ENCODE peak calls at places on chromosomes 5 and 9, in five cellular contexts. One of them, this sample, is unnamed.

GRCh38 chr9:131174681-131175239 is 49.4 kb downstream of the NUP214 start:
- DNase-seq in ascending aorta: no peak
- DNase-seq in brain microvascular endothelial cell: no peak
- DNase-seq in trophoblast cell: no peak
- DNase-seq in gastrocnemius medialis: no peak
- DNase-seq in this sample: no peak

GRCh38 chr9:95463145-95464060 is 53.4 kb downstream of the PTCH1 start:
- DNase-seq in brain microvascular endothelial cell: no peak
- DNase-seq in ascending aorta: no peak
- DNase-seq in gastrocnemius medialis: no peak
- DNase-seq in trophoblast cell: no peak
- DNase-seq in this sample: no peak

GRCh38 chr9:108184941-108185340 is 670.8 kb downstream of the ACTL7B start:
- DNase-seq in brain microvascular endothelial cell: peak; percentile 47
- DNase-seq in ascending aorta: peak; percentile 66
- DNase-seq in trophoblast cell: peak; percentile 72
- DNase-seq in gastrocnemius medialis: no peak
- DNase-seq in this sample: no peak

GRCh38 chr9:14347408-14348224 is 33.7 kb upstream of the NFIB start:
- DNase-seq in trophoblast cell: no peak
- DNase-seq in brain microvascular endothelial cell: peak; percentile 15
- DNase-seq in ascending aorta: no peak
- DNase-seq in gastrocnemius medialis: peak; percentile 64
- DNase-seq in this sample: peak; percentile 69

GRCh38 chr9:104810421-104811339 is 46.8 kb downstream of the NIPSNAP3B start:
- DNase-seq in ascending aorta: no peak
- DNase-seq in trophoblast cell: peak; percentile 20
- DNase-seq in brain microvascular endothelial cell: peak; percentile 9
- DNase-seq in gastrocnemius medialis: peak; percentile 93
- DNase-seq in this sample: no peak

GRCh38 chr5:73236541-73237128 is 63.6 kb downstream of the TMEM174 start:
- DNase-seq in trophoblast cell: no peak
- DNase-seq in ascending aorta: no peak
- DNase-seq in brain microvascular endothelial cell: no peak
- DNase-seq in gastrocnemius medialis: no peak
- DNase-seq in this sample: no peak

GRCh38 chr5:41503860-41504259 is 6.5 kb downstream of the PLCXD3 start:
- DNase-seq in gastrocnemius medialis: no peak
- DNase-seq in trophoblast cell: no peak
- DNase-seq in ascending aorta: no peak
- DNase-seq in brain microvascular endothelial cell: no peak
- DNase-seq in this sample: no peak

GRCh38 chr9:99108131-99108530 is 3.2 kb downstream of the TGFBR1 start:
- DNase-seq in ascending aorta: no peak
- DNase-seq in brain microvascular endothelial cell: no peak
- DNase-seq in trophoblast cell: no peak
- DNase-seq in gastrocnemius medialis: no peak
- DNase-seq in this sample: no peak

GRCh38 chr9:34380034-34380510 is 3.4 kb upstream of the MYORG start:
- DNase-seq in gastrocnemius medialis: no peak
- DNase-seq in ascending aorta: no peak
- DNase-seq in trophoblast cell: no peak
- DNase-seq in brain microvascular endothelial cell: no peak
- DNase-seq in this sample: no peak

GRCh38 chr9:1606253-1606652 is 408.9 kb upstream of the SMARCA2 start:
- DNase-seq in ascending aorta: no peak
- DNase-seq in brain microvascular endothelial cell: no peak
- DNase-seq in gastrocnemius medialis: no peak
- DNase-seq in trophoblast cell: no peak
- DNase-seq in this sample: no peak

GRCh38 chr5:179142434-179143198 is 82.4 kb downstream of the ZNF354C start:
- DNase-seq in brain microvascular endothelial cell: peak; percentile 68
- DNase-seq in gastrocnemius medialis: no peak
- DNase-seq in ascending aorta: no peak
- DNase-seq in trophoblast cell: peak; percentile 10
- DNase-seq in this sample: no peak

GRCh38 chr5:124736814-124737186 is 9.6 kb downstream of the ZNF608 start:
- DNase-seq in gastrocnemius medialis: no peak
- DNase-seq in ascending aorta: no peak
- DNase-seq in brain microvascular endothelial cell: no peak
- DNase-seq in trophoblast cell: no peak
- DNase-seq in this sample: no peak

GRCh38 chr5:180303226-180304015 is 11.5 kb upstream of the MAPK9 start:
- DNase-seq in ascending aorta: no peak
- DNase-seq in trophoblast cell: peak; percentile 35
- DNase-seq in brain microvascular endothelial cell: no peak
- DNase-seq in gastrocnemius medialis: no peak
- DNase-seq in this sample: no peak

GRCh38 chr5:176621661-176622079 is 8.7 kb downstream of the SNCB start:
- DNase-seq in ascending aorta: no peak
- DNase-seq in trophoblast cell: peak; percentile 32
- DNase-seq in brain microvascular endothelial cell: peak; percentile 71
- DNase-seq in gastrocnemius medialis: peak; percentile 36
- DNase-seq in this sample: no peak

GRCh38 chr5:72093231-72093630 is 14.0 kb upstream of the MAP1B start:
- DNase-seq in gastrocnemius medialis: no peak
- DNase-seq in brain microvascular endothelial cell: no peak
- DNase-seq in ascending aorta: no peak
- DNase-seq in trophoblast cell: no peak
- DNase-seq in this sample: no peak

GRCh38 chr9:100590481-100590880 is 12.6 kb downstream of the CAVIN4 start:
- DNase-seq in trophoblast cell: no peak
- DNase-seq in gastrocnemius medialis: no peak
- DNase-seq in ascending aorta: no peak
- DNase-seq in brain microvascular endothelial cell: peak; percentile 82
- DNase-seq in this sample: no peak

GRCh38 chr9:127741831-127742434 is 6.8 kb upstream of the TOR2A start:
- DNase-seq in gastrocnemius medialis: peak; percentile 75
- DNase-seq in trophoblast cell: peak; percentile 85
- DNase-seq in ascending aorta: no peak
- DNase-seq in brain microvascular endothelial cell: no peak
- DNase-seq in this sample: no peak

GRCh38 chr5:981466-981865 is 27.1 kb upstream of the NKD2 start:
- DNase-seq in ascending aorta: no peak
- DNase-seq in brain microvascular endothelial cell: no peak
- DNase-seq in gastrocnemius medialis: no peak
- DNase-seq in trophoblast cell: no peak
- DNase-seq in this sample: no peak

GRCh38 chr5:74685979-74686631 is 1.1 kb downstream of the HEXB start:
- DNase-seq in trophoblast cell: no peak
- DNase-seq in gastrocnemius medialis: peak; percentile 14
- DNase-seq in brain microvascular endothelial cell: no peak
- DNase-seq in ascending aorta: no peak
- DNase-seq in this sample: no peak

GRCh38 chr5:115699967-115700366 is 74.1 kb upstream of the TMED7 start:
- DNase-seq in trophoblast cell: no peak
- DNase-seq in gastrocnemius medialis: no peak
- DNase-seq in brain microvascular endothelial cell: no peak
- DNase-seq in ascending aorta: no peak
- DNase-seq in this sample: no peak

GRCh38 chr9:96491079-96491879 is 41.3 kb downstream of the HABP4 start:
- DNase-seq in trophoblast cell: no peak
- DNase-seq in ascending aorta: no peak
- DNase-seq in brain microvascular endothelial cell: no peak
- DNase-seq in gastrocnemius medialis: no peak
- DNase-seq in this sample: no peak

GRCh38 chr5:105929865-105930264 is 1740.9 kb downstream of the EFNA5 start:
- DNase-seq in brain microvascular endothelial cell: no peak
- DNase-seq in gastrocnemius medialis: no peak
- DNase-seq in ascending aorta: no peak
- DNase-seq in trophoblast cell: no peak
- DNase-seq in this sample: no peak

GRCh38 chr9:107173422-107174180 is 109.5 kb upstream of the RAD23B start:
- DNase-seq in brain microvascular endothelial cell: no peak
- DNase-seq in gastrocnemius medialis: no peak
- DNase-seq in trophoblast cell: no peak
- DNase-seq in ascending aorta: no peak
- DNase-seq in this sample: no peak

GRCh38 chr9:92645041-92645440 is 24.9 kb downstream of the IPPK start:
- DNase-seq in gastrocnemius medialis: no peak
- DNase-seq in ascending aorta: no peak
- DNase-seq in trophoblast cell: no peak
- DNase-seq in brain microvascular endothelial cell: no peak
- DNase-seq in this sample: no peak

GRCh38 chr9:108634164-108634563 is 221.6 kb downstream of the ACTL7B start:
- DNase-seq in trophoblast cell: no peak
- DNase-seq in brain microvascular endothelial cell: no peak
- DNase-seq in ascending aorta: no peak
- DNase-seq in gastrocnemius medialis: peak; percentile 13
- DNase-seq in this sample: no peak

GRCh38 chr9:107397076-107398049 is 92.2 kb downstream of the KLF4 start:
- DNase-seq in trophoblast cell: no peak
- DNase-seq in ascending aorta: no peak
- DNase-seq in gastrocnemius medialis: no peak
- DNase-seq in brain microvascular endothelial cell: no peak
- DNase-seq in this sample: peak; percentile 26

GRCh38 chr9:120885968-120886367 is 9.0 kb upstream of the PHF19 start:
- DNase-seq in trophoblast cell: no peak
- DNase-seq in ascending aorta: no peak
- DNase-seq in gastrocnemius medialis: no peak
- DNase-seq in brain microvascular endothelial cell: no peak
- DNase-seq in this sample: no peak

GRCh38 chr5:141809697-141810096 is 68.5 kb downstream of the PCDH1 start:
- DNase-seq in brain microvascular endothelial cell: no peak
- DNase-seq in trophoblast cell: no peak
- DNase-seq in ascending aorta: no peak
- DNase-seq in gastrocnemius medialis: no peak
- DNase-seq in this sample: no peak

GRCh38 chr9:111661802-111662491 is 542 bp downstream of the GNG10 start:
- DNase-seq in gastrocnemius medialis: peak; percentile 12
- DNase-seq in trophoblast cell: peak; percentile 75
- DNase-seq in ascending aorta: peak; percentile 67
- DNase-seq in brain microvascular endothelial cell: no peak
- DNase-seq in this sample: peak; percentile 24

GRCh38 chr9:130768265-130768664 is 66.8 kb upstream of the ABL1 start:
- DNase-seq in trophoblast cell: no peak
- DNase-seq in gastrocnemius medialis: no peak
- DNase-seq in brain microvascular endothelial cell: no peak
- DNase-seq in ascending aorta: no peak
- DNase-seq in this sample: no peak

GRCh38 chr9:94941211-94941875 is 214.8 kb downstream of the AOPEP start:
- DNase-seq in trophoblast cell: no peak
- DNase-seq in ascending aorta: no peak
- DNase-seq in brain microvascular endothelial cell: no peak
- DNase-seq in gastrocnemius medialis: no peak
- DNase-seq in this sample: no peak

GRCh38 chr5:10262995-10263394 is 12.9 kb downstream of the CCT5 start:
- DNase-seq in trophoblast cell: no peak
- DNase-seq in ascending aorta: no peak
- DNase-seq in gastrocnemius medialis: no peak
- DNase-seq in brain microvascular endothelial cell: no peak
- DNase-seq in this sample: no peak
- H3K36me3 ChIP-seq in trophoblast cell: peaks cover 33% of the 10 kb centered on the region
- H3K36me3 ChIP-seq in ascending aorta: peaks cover 76% of the 10 kb centered on the region
- H3K36me3 ChIP-seq in gastrocnemius medialis: peaks cover 11% of the 10 kb centered on the region
- H3K36me3 ChIP-seq in brain microvascular endothelial cell: peaks cover 80% of the 10 kb centered on the region
- H3K36me3 ChIP-seq in this sample: peaks cover 77% of the 10 kb centered on the region

DNA sequence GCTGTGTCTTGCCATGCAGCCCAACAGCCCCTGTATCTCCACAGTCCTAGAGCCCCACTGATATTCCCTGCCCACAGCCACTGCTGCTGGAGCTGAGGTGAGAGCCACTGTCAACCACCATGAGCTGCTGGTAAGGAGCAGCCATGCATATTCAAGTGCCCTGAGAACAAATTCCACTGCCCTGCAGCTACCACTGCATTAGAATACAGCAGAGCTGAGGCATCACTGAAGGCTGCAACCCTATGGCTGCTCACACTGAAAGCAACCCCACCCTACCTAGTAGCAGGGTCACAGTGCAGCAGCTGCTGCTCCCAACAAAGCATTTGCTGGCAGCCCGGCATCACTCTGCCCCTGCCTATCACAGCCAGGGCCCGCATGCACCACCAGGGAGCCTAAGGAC is 68.6 kb downstream of the SKIC3 start:
- DNase-seq in gastrocnemius medialis: no peak
- DNase-seq in ascending aorta: no peak
- DNase-seq in brain microvascular endothelial cell: no peak
- DNase-seq in trophoblast cell: peak; percentile 8
- DNase-seq in this sample: no peak
- H3K36me3 ChIP-seq in gastrocnemius medialis: peaks cover 3% of the 10 kb centered on the region
- H3K36me3 ChIP-seq in ascending aorta: peaks cover 86% of the 10 kb centered on the region
- H3K36me3 ChIP-seq in brain microvascular endothelial cell: peaks cover 53% of the 10 kb centered on the region
- H3K36me3 ChIP-seq in trophoblast cell: peaks cover 11% of the 10 kb centered on the region
- H3K36me3 ChIP-seq in this sample: peaks cover 76% of the 10 kb centered on the region

DNA sequence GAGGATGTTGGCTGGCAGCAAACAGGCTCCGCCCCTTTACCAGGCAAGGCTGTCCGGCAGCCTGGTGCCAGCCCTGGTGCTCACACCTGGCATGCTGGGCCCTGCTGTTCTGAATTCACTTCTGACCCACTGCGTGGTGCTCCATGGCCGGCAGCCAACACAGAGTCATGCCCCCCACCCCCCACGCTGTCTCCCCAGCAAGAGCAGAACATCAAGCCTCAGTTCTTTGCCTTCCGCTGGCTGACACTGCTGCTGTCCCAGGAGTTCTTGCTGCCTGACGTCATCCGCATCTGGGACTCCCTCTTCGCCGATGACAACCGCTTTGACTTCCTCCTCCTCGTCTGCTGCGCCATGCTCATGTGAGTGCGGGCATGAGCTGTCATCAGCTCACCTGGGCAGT is 12.6 kb upstream of the ENDOG start:
- DNase-seq in ascending aorta: no peak
- DNase-seq in gastrocnemius medialis: no peak
- DNase-seq in brain microvascular endothelial cell: no peak
- DNase-seq in trophoblast cell: no peak
- DNase-seq in this sample: no peak
- H3K36me3 ChIP-seq in ascending aorta: peaks cover 78% of the 10 kb centered on the region
- H3K36me3 ChIP-seq in gastrocnemius medialis: no peaks in the 10 kb centered on the region
- H3K36me3 ChIP-seq in brain microvascular endothelial cell: peaks cover 55% of the 10 kb centered on the region
- H3K36me3 ChIP-seq in trophoblast cell: peaks cover 59% of the 10 kb centered on the region
- H3K36me3 ChIP-seq in this sample: peaks cover 48% of the 10 kb centered on the region

GRCh38 chr9:6498982-6499381 is 86.0 kb downstream of the UHRF2 start:
- DNase-seq in trophoblast cell: no peak
- DNase-seq in gastrocnemius medialis: no peak
- DNase-seq in ascending aorta: no peak
- DNase-seq in brain microvascular endothelial cell: peak; percentile 33
- DNase-seq in this sample: no peak
- H3K36me3 ChIP-seq in trophoblast cell: peaks cover 6% of the 10 kb centered on the region
- H3K36me3 ChIP-seq in gastrocnemius medialis: no peaks in the 10 kb centered on the region
- H3K36me3 ChIP-seq in ascending aorta: peaks cover 75% of the 10 kb centered on the region
- H3K36me3 ChIP-seq in brain microvascular endothelial cell: peaks cover 40% of the 10 kb centered on the region
- H3K36me3 ChIP-seq in this sample: peaks cover 68% of the 10 kb centered on the region

GRCh38 chr5:67106626-67107342 is 89.8 kb downstream of the CD180 start:
- DNase-seq in gastrocnemius medialis: no peak
- DNase-seq in ascending aorta: no peak
- DNase-seq in brain microvascular endothelial cell: no peak
- DNase-seq in trophoblast cell: no peak
- DNase-seq in this sample: no peak
- H3K36me3 ChIP-seq in gastrocnemius medialis: no peaks in the 10 kb centered on the region
- H3K36me3 ChIP-seq in ascending aorta: peaks cover 43% of the 10 kb centered on the region
- H3K36me3 ChIP-seq in brain microvascular endothelial cell: peaks cover 6% of the 10 kb centered on the region
- H3K36me3 ChIP-seq in trophoblast cell: peaks cover 2% of the 10 kb centered on the region
- H3K36me3 ChIP-seq in this sample: peaks cover 38% of the 10 kb centered on the region